ENCODE peak calls at places on chromosome 12, in nine cellular contexts. L is psoas muscle, R is sigmoid colon, I is AG04450, X is H1, V is cardiac muscle cell, S is ovary, Y is PC-9, B is ascending aorta. Z is an unnamed sample.

GRCh38 chr12:68773582-68773981 is 27.6 kb downstream of the SLC35E3 start:
- DNase-seq in Y (no peak), V (no peak), R (no peak), B (no peak), S (no peak), X (no peak), I (no peak), L (no peak), Z (no peak)

GRCh38 chr12:19451196-19451595 is 11.9 kb downstream of the AEBP2 start:
- DNase-seq in S (no peak), B (no peak), L (no peak), Y (no peak), R (no peak), X (peak), I (no peak), V (no peak), Z (no peak)

GRCh38 chr12:43028826-43029225 is 439.3 kb upstream of the PRICKLE1 start:
- DNase-seq in L (no peak), R (no peak), B (no peak), S (no peak), V (no peak), X (no peak), Y (no peak), I (peak), Z (no peak)

GRCh38 chr12:72296389-72296788 is 24.2 kb downstream of the TRHDE start:
- DNase-seq in X (no peak), Y (peak), V (no peak), B (no peak), R (no peak), I (peak), S (no peak), L (no peak), Z (peak)

GRCh38 chr12:34605510-34605887 is 583.2 kb downstream of the ALG10 start:
- DNase-seq in I (no peak), V (no peak), B (no peak), L (no peak), X (no peak), S (no peak), Y (no peak), R (no peak), Z (no peak)

GRCh38 chr12:57214398-57214781 is 2.2 kb upstream of the NXPH4 start:
- DNase-seq in L (peak), I (peak), R (no peak), S (peak), X (peak), V (peak), Y (peak), B (no peak), Z (peak)

GRCh38 chr12:6354539-6355393 is 12.9 kb upstream of the TNFRSF1A start:
- DNase-seq in S (no peak), R (no peak), X (no peak), I (no peak), Y (no peak), V (no peak), B (no peak), L (no peak), Z (no peak)

GRCh38 chr12:131209082-131210070 is 255.7 kb downstream of the ADGRD1 start:
- DNase-seq in I (no peak), S (no peak), Y (no peak), B (no peak), X (no peak), R (peak), V (no peak), L (peak), Z (no peak)

GRCh38 chr12:46383654-46384450 is 11.3 kb upstream of the SLC38A2 start:
- DNase-seq in S (peak), X (no peak), R (peak), Y (peak), B (peak), I (peak), L (peak), V (peak), Z (peak)

GRCh38 chr12:105365231-105365630 is 34.7 kb downstream of the C12orf75 start:
- DNase-seq in S (no peak), L (peak), V (no peak), X (peak), B (no peak), I (no peak), Y (no peak), R (no peak), Z (no peak)

GRCh38 chr12:5817246-5817645 is 127.8 kb downstream of the ANO2 start:
- DNase-seq in B (no peak), L (no peak), I (no peak), V (no peak), Y (no peak), S (no peak), X (no peak), R (no peak), Z (no peak)

GRCh38 chr12:50112456-50113218 is 601 bp downstream of the COX14 start:
- DNase-seq in V (peak), X (no peak), S (no peak), B (no peak), L (no peak), Y (no peak), I (no peak), R (no peak), Z (peak)

GRCh38 chr12:46179693-46180452 is 89.0 kb downstream of the SLC38A1 start:
- DNase-seq in R (no peak), I (no peak), L (no peak), X (no peak), V (no peak), S (no peak), Y (no peak), B (no peak), Z (no peak)

GRCh38 chr12:127389923-127390322 is 877.0 kb upstream of the TMEM132C start:
- DNase-seq in B (no peak), S (no peak), Y (peak), X (peak), R (no peak), I (peak), V (peak), L (no peak), Z (peak)

GRCh38 chr12:54253240-54253639 is 26.7 kb downstream of the CBX5 start:
- DNase-seq in R (no peak), B (no peak), X (no peak), V (no peak), S (no peak), I (no peak), Y (no peak), L (no peak), Z (no peak)

GRCh38 chr12:32881107-32881506 is 15.5 kb downstream of the PKP2 start:
- DNase-seq in B (no peak), X (no peak), V (peak), L (no peak), I (no peak), S (no peak), R (no peak), Y (no peak), Z (no peak)

GRCh38 chr12:42161529-42161928 is 16.9 kb upstream of the GXYLT1 start:
- DNase-seq in Y (no peak), L (no peak), S (no peak), R (no peak), I (no peak), V (no peak), X (no peak), B (no peak), Z (no peak)

GRCh38 chr12:132583736-132584135 is 26.6 kb downstream of the LRCOL1 start:
- DNase-seq in I (no peak), L (no peak), V (peak), R (no peak), B (no peak), X (peak), Y (no peak), S (no peak), Z (no peak)

GRCh38 chr12:115421350-115421749 is 737.4 kb upstream of the TBX3 start:
- DNase-seq in Y (no peak), S (no peak), L (no peak), B (no peak), I (no peak), V (no peak), R (no peak), X (no peak), Z (no peak)

GRCh38 chr12:62194616-62195015 is 65.6 kb upstream of the USP15 start:
- DNase-seq in I (no peak), V (no peak), X (no peak), B (no peak), R (no peak), S (no peak), Y (no peak), L (no peak), Z (peak)

GRCh38 chr12:129310346-129310745 is 457.1 kb downstream of the GLT1D1 start:
- DNase-seq in S (no peak), I (no peak), Y (no peak), L (no peak), V (no peak), R (no peak), X (no peak), B (no peak), Z (no peak)

GRCh38 chr12:62632521-62632920 is 165.9 kb downstream of the MON2 start:
- DNase-seq in V (no peak), X (peak), B (no peak), Y (peak), I (no peak), L (peak), R (peak), S (peak), Z (peak)

GRCh38 chr12:97194551-97194950 is 268.1 kb upstream of the RMST start:
- DNase-seq in Y (no peak), V (no peak), R (no peak), B (no peak), X (no peak), I (no peak), S (no peak), L (no peak), Z (no peak)

GRCh38 chr12:124383028-124383427 is 88.1 kb downstream of the RFLNA start:
- DNase-seq in R (no peak), X (no peak), I (no peak), L (no peak), S (no peak), B (no peak), Y (no peak), V (no peak), Z (no peak)

GRCh38 chr12:124379938-124380754 is 85.3 kb downstream of the RFLNA start:
- DNase-seq in L (peak), B (peak), R (peak), I (peak), X (no peak), S (peak), V (no peak), Y (no peak), Z (peak)

GRCh38 chr12:124381454-124382207 is 86.7 kb downstream of the RFLNA start:
- DNase-seq in L (peak), S (peak), X (no peak), R (peak), V (no peak), B (peak), Y (peak), I (no peak), Z (peak)

GRCh38 chr12:124379379-124379937 is 84.6 kb downstream of the RFLNA start:
- DNase-seq in V (no peak), S (no peak), R (no peak), B (no peak), L (no peak), Y (no peak), X (no peak), I (no peak), Z (no peak)

DNA sequence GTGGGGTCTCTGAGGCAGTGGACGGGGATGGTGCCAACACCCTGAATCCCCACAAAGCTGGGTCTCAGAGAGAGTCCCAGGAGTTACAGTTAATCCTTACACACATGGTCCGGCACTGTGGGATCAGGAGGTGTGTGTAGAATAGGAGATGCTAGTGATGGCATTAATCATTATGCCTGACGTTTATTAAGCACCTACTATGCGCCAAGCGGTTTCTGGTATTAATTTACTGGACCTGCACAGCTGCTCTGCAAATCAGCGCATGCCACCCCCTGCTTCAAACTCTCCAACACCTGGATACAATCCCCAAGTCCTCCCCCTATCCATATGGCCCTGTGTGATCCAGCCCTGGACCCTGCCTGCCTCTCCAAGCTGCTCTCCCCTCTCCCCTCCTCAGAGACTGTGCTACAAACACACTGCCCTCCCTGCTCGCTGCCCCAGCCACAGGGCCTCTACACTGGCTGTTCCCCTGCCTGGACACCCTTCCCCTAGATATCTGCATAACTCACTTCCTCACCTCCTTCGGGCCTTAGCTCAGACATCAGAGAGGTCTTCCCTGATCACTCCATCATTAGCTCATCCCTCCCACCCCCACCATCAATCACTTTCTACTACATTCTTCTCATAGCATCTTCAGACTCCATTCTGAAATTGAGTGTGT is 86.0 kb downstream of the RFLNA start:
- DNase-seq in L (no peak), B (no peak), I (no peak), S (no peak), V (no peak), R (no peak), X (no peak), Y (no peak), Z (no peak)
- H3K27ac ChIP-seq in L (peak), B (peak), I (peak), S (peak), V (peak), R (peak), X (no peak), Y (peak), Z (peak)

GRCh38 chr12:111406474-111407370 is 999 bp downstream of the SH2B3 start:
- DNase-seq in B (no peak), V (peak), I (no peak), X (no peak), Y (no peak), L (peak), S (peak), R (peak), Z (no peak)

GRCh38 chr12:111405856-111406473 is at the start of gene SH2B3:
- DNase-seq in Y (no peak), B (no peak), L (no peak), I (no peak), S (no peak), R (no peak), V (no peak), X (no peak), Z (no peak)

GRCh38 chr12:111408116-111408440 is 2.4 kb downstream of the SH2B3 start:
- DNase-seq in S (no peak), L (no peak), B (no peak), X (no peak), I (no peak), R (no peak), V (no peak), Y (no peak), Z (no peak)

GRCh38 chr12:111408686-111409402 is 3.1 kb downstream of the SH2B3 start:
- DNase-seq in L (no peak), B (no peak), I (no peak), Y (no peak), X (no peak), V (no peak), S (no peak), R (no peak), Z (no peak)

DNA sequence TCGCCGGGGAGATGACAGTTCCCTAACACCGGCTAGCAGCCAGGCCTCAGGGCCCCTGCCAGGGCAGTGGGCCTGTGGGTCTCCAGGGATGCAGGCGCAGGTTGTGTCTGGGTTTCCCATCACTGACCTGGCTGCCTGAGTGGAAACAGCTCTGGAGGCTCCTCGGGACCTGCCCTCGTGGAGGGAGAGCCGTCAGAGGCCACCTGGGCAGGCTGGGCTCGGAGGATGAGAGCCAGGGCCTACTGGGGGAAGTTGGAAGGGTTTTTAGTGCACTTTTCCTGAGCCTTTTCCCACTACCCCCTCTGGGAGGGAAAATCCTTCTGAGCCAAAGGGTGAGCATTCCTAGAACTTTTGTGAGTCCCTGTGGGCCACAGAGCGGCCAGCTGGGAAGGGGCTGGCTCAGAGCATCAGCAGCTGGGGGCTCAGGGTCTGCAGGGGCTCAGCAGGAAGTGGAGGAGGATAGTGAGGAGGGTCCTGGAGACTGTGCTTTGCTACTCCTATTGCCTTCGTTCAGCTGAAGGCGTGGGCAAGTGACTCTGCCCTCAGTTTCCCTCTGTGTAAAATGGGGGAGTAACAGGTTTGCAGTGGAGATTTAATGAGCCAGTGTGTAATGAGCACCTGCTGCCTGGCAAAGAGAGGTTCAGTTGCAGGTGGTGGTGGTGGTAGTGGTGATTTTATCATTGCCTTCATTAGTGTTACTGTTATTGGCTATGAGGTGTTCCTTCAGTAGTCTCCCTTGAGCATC is 1.8 kb downstream of the SH2B3 start:
- DNase-seq in R (no peak), B (no peak), X (no peak), L (no peak), V (no peak), S (no peak), I (no peak), Y (no peak), Z (no peak)
- TF ChIP-seq CTCF in R (no peak), B (no peak), X (no peak), L (no peak), V (no peak), S (no peak), I (no peak), Y (no peak), Z (no peak)

DNA sequence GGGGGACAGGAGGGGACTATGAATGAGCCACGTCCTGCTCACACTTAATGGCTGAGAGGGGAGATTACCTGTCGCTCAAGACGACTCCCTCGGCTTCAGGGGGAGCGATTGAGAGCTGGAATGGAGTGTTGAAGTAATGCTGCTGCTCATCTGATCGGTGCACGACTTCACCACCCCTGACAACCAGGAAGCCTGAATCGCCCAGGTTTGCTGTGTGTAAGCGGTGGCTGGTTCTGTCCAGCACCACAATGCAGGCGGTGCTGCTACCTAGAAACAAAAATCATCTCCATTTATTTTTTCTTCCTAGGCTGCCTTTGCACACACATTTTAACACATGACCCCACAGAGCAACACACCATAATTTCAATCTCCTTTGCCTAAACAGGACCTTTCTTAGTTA is 37.3 kb downstream of the PPTC7 start:
- DNase-seq in Y (no peak), L (no peak), V (no peak), X (no peak), S (no peak), I (no peak), R (no peak), B (no peak), Z (no peak)
- H3K27ac ChIP-seq in Y (peak), L (peak), V (peak), X (no peak), S (no peak), I (peak), R (peak), B (peak), Z (peak)

DNA sequence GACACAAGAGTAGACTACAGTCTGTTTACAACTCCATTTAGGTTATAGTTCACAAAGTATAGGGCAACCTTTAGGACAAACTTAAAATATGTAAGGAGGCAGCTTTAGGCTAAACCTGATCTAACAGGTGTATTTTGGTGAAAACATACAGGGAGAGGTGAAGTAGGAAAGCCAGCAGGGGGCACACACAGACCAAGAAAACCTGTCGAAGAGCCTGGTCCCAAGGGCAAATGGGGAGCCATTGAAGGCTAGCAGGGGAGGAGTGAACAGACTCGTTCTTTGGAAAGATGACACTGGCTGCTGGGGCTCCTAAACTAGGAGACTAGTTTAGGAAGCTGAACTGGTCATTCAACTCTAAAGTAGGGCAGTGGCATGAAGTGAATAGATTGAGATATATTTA is 138.8 kb upstream of the WSCD2 start:
- DNase-seq in B (no peak), L (peak), I (no peak), R (no peak), V (peak), Y (peak), X (peak), S (no peak), Z (no peak)
- TF ChIP-seq CTCF in B (peak), L (peak), I (peak), R (peak), V (peak), Y (peak), X (peak), S (no peak), Z (no peak)

DNA sequence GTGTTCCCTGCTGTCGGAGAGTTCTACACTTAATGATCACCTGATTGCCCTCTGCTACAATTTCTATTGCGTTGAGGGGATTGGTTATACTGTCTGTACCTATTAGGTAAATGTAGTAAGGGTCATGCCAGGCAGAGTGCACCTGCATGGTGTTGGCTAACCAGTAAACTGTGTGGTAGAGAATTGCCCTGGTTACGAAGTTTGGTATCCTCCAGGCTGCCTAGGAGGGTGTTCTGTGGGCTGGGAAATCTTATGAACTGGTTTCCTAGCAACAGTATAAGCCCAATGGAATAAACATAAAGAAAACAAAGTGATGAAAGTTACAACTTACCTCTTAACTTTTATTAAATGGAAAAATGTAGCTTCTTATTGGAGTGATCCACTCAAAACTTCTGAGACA is 1.4 kb downstream of the CCDC91 start:
- DNase-seq in S (no peak), L (no peak), B (no peak), V (no peak), R (no peak), I (no peak), X (no peak), Y (peak), Z (no peak)
- H3K27ac ChIP-seq in S (no peak), L (peak), B (peak), V (no peak), R (peak), I (peak), X (no peak), Y (peak), Z (peak)

Z was measured in RWPE1.